ENCODE peak calls at places on chromosomes 3 and 15, in five cellular contexts. D is HCT116, J is nucleus accumbens, T is T-helper 17 cell, B is HT1080. U is an unnamed sample.
A peak's percentile ranks its signal among the peaks of the same experiment; 100 is the strongest.

GRCh38 chr3:185900228-185900627 is 37.6 kb downstream of the TRA2B start:
- DNase-seq in D (peak; percentile 70), J (no peak), T (no peak), B (peak; percentile 100), U (no peak)

GRCh38 chr3:94294806-94295205 is 231.9 kb downstream of the NSUN3 start:
- DNase-seq in D (no peak), J (no peak), T (no peak), B (no peak), U (no peak)

GRCh38 chr3:154129625-154130024 is 8.4 kb downstream of the ARHGEF26 start:
- DNase-seq in D (no peak), J (no peak), T (no peak), B (no peak), U (no peak)

GRCh38 chr3:113287818-113288648 is 76.7 kb downstream of the BOC start:
- DNase-seq in D (peak; percentile 57), J (no peak), T (no peak), B (peak; percentile 78), U (no peak)

GRCh38 chr3:151460774-151461450 is at the start of gene IGSF10:
- DNase-seq in D (no peak), J (no peak), T (no peak), B (no peak), U (no peak)

GRCh38 chr3:312170-312569 is 115.6 kb downstream of the CHL1 start:
- DNase-seq in D (no peak), J (no peak), T (no peak), B (no peak), U (no peak)

GRCh38 chr15:76999996-77000395 is 5.1 kb downstream of the PSTPIP1 start:
- DNase-seq in D (no peak), J (no peak), T (no peak), B (no peak), U (no peak)

GRCh38 chr3:193928354-193929209 is 207.4 kb upstream of the HES1 start:
- DNase-seq in D (no peak), J (no peak), T (no peak), B (peak; percentile 85), U (no peak)

GRCh38 chr3:99482191-99482590 is 156.2 kb upstream of the COL8A1 start:
- DNase-seq in D (no peak), J (no peak), T (no peak), B (peak; percentile 84), U (no peak)

GRCh38 chr3:71752911-71753715 is 542 bp upstream of the GPR27 start:
- DNase-seq in D (no peak), J (no peak), T (no peak), B (no peak), U (no peak)

GRCh38 chr3:154779571-154779970 is 300.5 kb upstream of the MME start:
- DNase-seq in D (no peak), J (no peak), T (no peak), B (peak; percentile 84), U (no peak)

U was measured in activated T-helper 9 cell treated with anti-CD3 and anti-CD28 coated beads, Interleukin-2, amount 50 U/mL, for 16 hours.